ENCODE peak calls at places on chromosomes 7 and 10, in four cellular contexts. D is fibroblast of pulmonary artery, G is NCI-H446 treated with DMSO at 0.1 percent for 48 hours, F is heart right ventricle. B is an unnamed sample.

GRCh38 chr7:111647881-111648280 is 85.6 kb upstream of the IMMP2L start:
- DNase-seq in F (no peak), D (no peak), G (no peak), B (no peak)

GRCh38 chr7:51078653-51079052 is 238.0 kb downstream of the COBL start:
- DNase-seq in D (no peak), G (no peak), F (no peak), B (no peak)

GRCh38 chr10:113999520-113999919 is 44.1 kb upstream of the ADRB1 start:
- DNase-seq in F (no peak), D (no peak), G (no peak), B (no peak)

GRCh38 chr10:114271014-114271778 is 32.1 kb downstream of the VWA2 start:
- DNase-seq in F (no peak), D (no peak), G (no peak), B (no peak)

GRCh38 chr10:127485153-127485857 is 63.8 kb upstream of the NPS start:
- DNase-seq in D (peak), F (no peak), G (no peak), B (no peak)

GRCh38 chr7:12244129-12244528 is 33.0 kb downstream of the TMEM106B start:
- DNase-seq in G (no peak), F (no peak), D (peak), B (no peak)

GRCh38 chr7:143244321-143244720 is 18.9 kb upstream of the GSTK1 start:
- DNase-seq in D (no peak), G (no peak), F (no peak), B (no peak)

GRCh38 chr7:85184599-85185354 is 2.1 kb downstream of the SEMA3D start:
- DNase-seq in G (no peak), F (peak), D (peak), B (no peak)

GRCh38 chr7:151792011-151792410 is 84.9 kb downstream of the PRKAG2 start:
- DNase-seq in F (no peak), D (no peak), G (no peak), B (no peak)

GRCh38 chr7:98870071-98870651 is 347 bp upstream of the TMEM130 start:
- DNase-seq in D (peak), F (peak), G (no peak), B (peak)

GRCh38 chr10:110852897-110853296 is 18.8 kb upstream of the PDCD4 start:
- DNase-seq in G (no peak), F (no peak), D (no peak), B (no peak)

GRCh38 chr10:14782691-14783363 is 8.1 kb upstream of the FAM107B start:
- DNase-seq in F (no peak), D (peak), G (no peak), B (no peak)

GRCh38 chr7:911791-912480 is 35.6 kb downstream of the GET4 start:
- DNase-seq in F (no peak), G (no peak), D (no peak), B (no peak)

GRCh38 chr10:34397324-34397723 is 417.8 kb downstream of the PARD3 start:
- DNase-seq in F (no peak), G (no peak), D (peak), B (no peak)

GRCh38 chr10:91190388-91190870 is 30.0 kb upstream of the PCGF5 start:
- DNase-seq in G (no peak), D (peak), F (no peak), B (no peak)

GRCh38 chr10:23917251-23917908 is 291.6 kb upstream of the KIAA1217 start:
- DNase-seq in G (no peak), D (no peak), F (no peak), B (no peak)

B was measured in T-helper 9 cell.